ENCODE peak calls at places on chromosome 4, in six cellular contexts. C is Peyer's patch; Q is skeletal muscle cell; F is aorta; M is CD8-positive, alpha-beta T cell; E is HFF-Myc. L is an unnamed sample.

GRCh38 chr4:7420661-7421040 is 14.1 kb downstream of the PSAPL1 start:
- DNase-seq in C (peak; percentile 34), Q (no peak), F (peak; percentile 74), M (peak; percentile 4), E (no peak), L (no peak)

GRCh38 chr4:143202824-143203223 is 18.1 kb downstream of the USP38 start:
- DNase-seq in C (no peak), Q (no peak), F (no peak), M (no peak), E (no peak), L (no peak)

GRCh38 chr4:81486502-81486901 is 14.8 kb upstream of the RASGEF1B start:
- DNase-seq in C (no peak), Q (no peak), F (no peak), M (no peak), E (no peak), L (no peak)

GRCh38 chr4:41525129-41525528 is 12.8 kb upstream of the LIMCH1 start:
- DNase-seq in C (no peak), Q (peak; percentile 73), F (no peak), M (no peak), E (no peak), L (peak; percentile 91)

GRCh38 chr4:68342139-68342538 is 7.8 kb downstream of the YTHDC1 start:
- DNase-seq in C (no peak), Q (no peak), F (no peak), M (no peak), E (no peak), L (peak; percentile 41)

GRCh38 chr4:152039085-152039484 is 278.3 kb upstream of the GATB start:
- DNase-seq in C (no peak), Q (no peak), F (no peak), M (no peak), E (peak; percentile 29), L (no peak)

GRCh38 chr4:60923075-60923474 is 277.1 kb upstream of the ADGRL3 start:
- DNase-seq in C (no peak), Q (no peak), F (no peak), M (no peak), E (no peak), L (no peak)

GRCh38 chr4:151667666-151668065 is 93.1 kb downstream of the GATB start:
- DNase-seq in C (no peak), Q (no peak), F (no peak), M (no peak), E (no peak), L (no peak)

GRCh38 chr4:38670939-38671593 is 7.1 kb downstream of the KLF3 start:
- DNase-seq in C (no peak), Q (no peak), F (no peak), M (no peak), E (no peak), L (no peak)

GRCh38 chr4:153611679-153612078 is 72.4 kb upstream of the TLR2 start:
- DNase-seq in C (no peak), Q (peak; percentile 12), F (no peak), M (no peak), E (peak; percentile 25), L (peak; percentile 4)

GRCh38 chr4:180925800-180926199 is 1317.4 kb upstream of the TENM3 start:
- DNase-seq in C (no peak), Q (no peak), F (no peak), M (no peak), E (no peak), L (peak; percentile 16)

GRCh38 chr4:157196050-157196449 is 24.5 kb upstream of the GRIA2 start:
- DNase-seq in C (no peak), Q (no peak), F (no peak), M (no peak), E (no peak), L (no peak)
- H3K4me3 ChIP-seq in C (no peak overlapping the region), Q (no peak overlapping the region), F (no peak overlapping the region), M (no peak overlapping the region), E (no peak overlapping the region), L (no peak overlapping the region)

GRCh38 chr4:88758264-88758663 is 60.6 kb upstream of the NAP1L5 start:
- DNase-seq in C (no peak), Q (no peak), F (no peak), M (no peak), E (no peak), L (no peak)
- H3K4me3 ChIP-seq in C (no peak overlapping the region), Q (no peak overlapping the region), F (no peak overlapping the region), M (no peak overlapping the region), E (no peak overlapping the region), L (no peak overlapping the region)

GRCh38 chr4:6271206-6271605 is 1.6 kb downstream of the WFS1 start:
- DNase-seq in C (no peak), Q (no peak), F (no peak), M (no peak), E (no peak), L (no peak)

GRCh38 chr4:6269400-6269650 is 325 bp upstream of the WFS1 start:
- DNase-seq in C (no peak), Q (no peak), F (no peak), M (no peak), E (no peak), L (no peak)

GRCh38 chr4:6268650-6269399 is 825 bp upstream of the WFS1 start:
- DNase-seq in C (no peak), Q (no peak), F (peak; percentile 68), M (no peak), E (no peak), L (no peak)

GRCh38 chr4:6270691-6271121 is 1.1 kb downstream of the WFS1 start:
- DNase-seq in C (peak; percentile 63), Q (no peak), F (peak; percentile 68), M (no peak), E (no peak), L (no peak)

DNA sequence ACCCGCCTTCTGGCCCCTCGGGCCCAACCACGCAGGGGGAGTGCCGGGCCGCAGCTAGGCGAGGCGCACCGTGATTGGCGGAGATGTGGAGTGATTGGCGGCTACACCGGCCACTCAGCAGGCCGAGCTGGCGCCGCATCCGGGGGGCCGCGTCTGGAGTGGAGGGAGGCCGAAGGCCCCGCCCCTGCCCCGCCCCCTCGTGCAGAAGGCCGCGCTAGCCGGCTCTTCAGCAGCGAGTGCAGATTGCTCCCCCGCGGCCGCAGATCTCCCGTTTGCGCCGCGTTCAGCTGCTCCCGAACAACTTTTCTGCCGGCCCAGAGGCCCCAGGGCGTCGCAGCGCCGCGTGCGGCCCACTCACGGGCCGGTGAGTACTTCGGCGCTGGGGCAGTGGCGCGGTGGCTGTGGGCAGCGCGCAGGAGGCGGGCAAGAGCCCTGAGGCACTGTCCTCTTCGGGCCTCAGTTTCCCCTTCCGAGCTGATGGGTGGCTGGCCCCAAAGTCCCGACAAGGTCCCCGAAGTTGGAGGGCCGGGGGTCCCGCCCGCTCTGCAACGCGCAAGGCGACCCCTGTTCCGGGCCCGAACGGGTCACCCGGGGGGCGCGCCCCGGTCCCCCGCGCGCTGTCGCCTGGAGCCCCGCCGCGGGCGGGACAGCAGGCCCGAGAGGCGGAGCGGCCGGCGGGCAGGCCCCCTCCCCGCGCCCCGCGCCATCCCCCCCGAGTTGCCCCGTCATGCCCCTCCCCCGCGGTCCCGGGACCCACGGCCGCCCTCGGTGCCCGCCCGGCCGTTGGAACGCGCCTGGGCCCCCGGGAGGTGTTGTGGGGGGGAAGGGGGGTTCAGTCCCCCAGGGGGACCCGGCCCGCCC is at the start of gene WFS1:
- DNase-seq in C (peak; percentile 99), Q (peak; percentile 95), F (peak; percentile 99), M (peak; percentile 96), E (peak; percentile 89), L (peak; percentile 80)
- H3K4me3 ChIP-seq in C (peak within 1 kb of the TSS; percentile 94), Q (peak within 1 kb of the TSS; percentile 96), F (peak within 1 kb of the TSS; percentile 96), M (peak within 1 kb of the TSS; percentile 70), E (peak within 1 kb of the TSS; percentile 78), L (peak within 1 kb of the TSS; percentile 78)

GRCh38 chr4:105679186-105679585 is 29.3 kb downstream of the INTS12 start:
- DNase-seq in C (no peak), Q (no peak), F (no peak), M (no peak), E (no peak), L (no peak)

GRCh38 chr4:105677689-105678088 is 30.8 kb downstream of the INTS12 start:
- DNase-seq in C (no peak), Q (no peak), F (no peak), M (no peak), E (no peak), L (no peak)

GRCh38 chr4:105670684-105671083 is 37.8 kb downstream of the INTS12 start:
- DNase-seq in C (no peak), Q (no peak), F (no peak), M (no peak), E (no peak), L (no peak)

DNA sequence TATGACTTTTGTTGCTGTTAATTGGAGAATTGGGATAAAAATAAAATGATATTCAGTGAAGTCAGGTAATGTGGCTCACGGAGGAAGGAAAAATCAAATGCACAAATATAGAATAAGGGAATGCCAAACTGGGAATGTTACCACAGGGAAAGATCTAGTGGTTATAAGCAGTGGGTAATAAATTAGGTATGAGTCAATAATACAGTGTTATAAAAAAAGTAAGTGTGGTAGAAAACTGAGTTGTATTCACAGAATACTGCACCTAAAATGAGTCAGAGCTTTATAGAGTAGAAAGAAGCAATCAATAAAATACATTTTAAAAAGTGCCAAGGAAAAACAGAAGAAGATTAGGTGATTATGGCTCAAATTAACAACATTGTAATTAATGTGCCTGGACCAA is 34.5 kb downstream of the INTS12 start:
- DNase-seq in C (no peak), Q (no peak), F (no peak), M (no peak), E (no peak), L (no peak)
- H3K4me3 ChIP-seq in C (no peak overlapping the region), Q (no peak overlapping the region), F (no peak overlapping the region), M (no peak overlapping the region), E (no peak overlapping the region), L (no peak overlapping the region)

DNA sequence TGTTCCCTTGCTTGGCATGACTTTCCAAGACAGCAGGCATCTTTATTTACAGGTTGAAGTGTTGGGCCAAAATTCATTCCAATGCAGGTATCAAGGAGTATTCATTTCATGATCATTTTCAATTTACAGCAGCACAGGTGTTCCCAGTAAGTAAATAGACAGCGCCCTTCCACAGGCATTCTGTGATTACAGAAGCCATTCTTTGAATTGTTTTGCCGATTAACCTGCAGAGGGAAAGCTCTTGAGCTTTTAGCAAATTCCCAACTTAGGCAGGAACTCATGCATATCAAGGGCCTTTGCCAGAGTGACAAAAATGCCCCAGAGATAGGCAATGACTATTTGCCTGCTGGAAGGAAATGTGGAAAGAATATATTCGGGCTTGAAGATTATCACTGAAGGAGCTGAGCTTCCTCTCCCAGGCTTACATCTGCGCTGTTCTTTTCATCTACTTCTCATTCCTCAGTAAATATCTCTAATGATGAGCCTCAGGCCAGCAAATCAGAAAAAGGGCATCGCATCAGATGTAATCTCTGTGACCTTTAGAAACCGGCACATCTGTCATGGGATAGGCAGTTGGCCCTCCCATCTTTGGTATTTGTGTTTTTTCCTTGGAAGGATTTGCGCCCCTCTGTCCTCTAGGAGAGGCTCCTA is 6.7 kb downstream of the TXK start:
- DNase-seq in C (no peak), Q (no peak), F (no peak), M (no peak), E (no peak), L (no peak)
- H3K4me3 ChIP-seq in C (no peak overlapping the region), Q (peak overlapping the region; percentile 20), F (no peak overlapping the region), M (peak overlapping the region; percentile 18), E (no peak overlapping the region), L (no peak overlapping the region)